ENCODE peak calls at places on chromosomes 13 and 19, in five cellular contexts. One of them, this sample, is unnamed.

GRCh38 chr13:32068255-32068654 is 36.7 kb downstream of the FRY start:
- DNase-seq in Calu3: no peak
- DNase-seq in fibroblast of lung: no peak
- DNase-seq in HFFc6: no peak
- DNase-seq in A549: no peak
- DNase-seq in this sample: no peak

GRCh38 chr19:2190848-2191455 is 27.2 kb downstream of the DOT1L start:
- DNase-seq in Calu3: no peak
- DNase-seq in fibroblast of lung: no peak
- DNase-seq in HFFc6: no peak
- DNase-seq in A549: no peak
- DNase-seq in this sample: no peak

GRCh38 chr19:4267101-4267900 is 11.8 kb upstream of the SHD start:
- DNase-seq in Calu3: peak
- DNase-seq in fibroblast of lung: peak
- DNase-seq in HFFc6: peak
- DNase-seq in A549: peak
- DNase-seq in this sample: peak

GRCh38 chr19:29663861-29664752 is 1.2 kb upstream of the PLEKHF1 start:
- DNase-seq in Calu3: no peak
- DNase-seq in fibroblast of lung: peak
- DNase-seq in HFFc6: peak
- DNase-seq in A549: no peak
- DNase-seq in this sample: no peak

GRCh38 chr13:40910324-40911050 is 108.6 kb downstream of the ELF1 start:
- DNase-seq in Calu3: no peak
- DNase-seq in fibroblast of lung: peak
- DNase-seq in HFFc6: peak
- DNase-seq in A549: no peak
- DNase-seq in this sample: no peak

GRCh38 chr13:107790360-107790759 is 425.0 kb downstream of the LIG4 start:
- DNase-seq in Calu3: no peak
- DNase-seq in fibroblast of lung: no peak
- DNase-seq in HFFc6: no peak
- DNase-seq in A549: no peak
- DNase-seq in this sample: no peak

GRCh38 chr13:97004096-97004876 is 10.0 kb upstream of the OXGR1 start:
- DNase-seq in Calu3: no peak
- DNase-seq in fibroblast of lung: peak
- DNase-seq in HFFc6: no peak
- DNase-seq in A549: no peak
- DNase-seq in this sample: no peak

GRCh38 chr19:14164724-14165493 is 28.5 kb upstream of the ASF1B start:
- DNase-seq in Calu3: no peak
- DNase-seq in fibroblast of lung: no peak
- DNase-seq in HFFc6: no peak
- DNase-seq in A549: no peak
- DNase-seq in this sample: no peak

GRCh38 chr19:32318884-32319520 is 26.4 kb upstream of the ZNF507 start:
- DNase-seq in Calu3: peak
- DNase-seq in fibroblast of lung: no peak
- DNase-seq in HFFc6: no peak
- DNase-seq in A549: peak
- DNase-seq in this sample: peak

GRCh38 chr13:23707674-23708073 is 137.5 kb downstream of the TNFRSF19 start:
- DNase-seq in Calu3: peak
- DNase-seq in fibroblast of lung: no peak
- DNase-seq in HFFc6: peak
- DNase-seq in A549: peak
- DNase-seq in this sample: no peak

GRCh38 chr13:21309542-21310172 is 133.2 kb downstream of the MRPL57 start:
- DNase-seq in Calu3: no peak
- DNase-seq in fibroblast of lung: no peak
- DNase-seq in HFFc6: no peak
- DNase-seq in A549: no peak
- DNase-seq in this sample: no peak

GRCh38 chr13:44331912-44332840 is 41.4 kb upstream of the SERP2 start:
- DNase-seq in Calu3: no peak
- DNase-seq in fibroblast of lung: peak
- DNase-seq in HFFc6: no peak
- DNase-seq in A549: no peak
- DNase-seq in this sample: no peak

GRCh38 chr13:67238277-67238859 is 8.2 kb upstream of the PCDH9 start:
- DNase-seq in Calu3: no peak
- DNase-seq in fibroblast of lung: peak
- DNase-seq in HFFc6: peak
- DNase-seq in A549: no peak
- DNase-seq in this sample: no peak

GRCh38 chr19:58326501-58326913 is 287 bp upstream of the ZSCAN22 start:
- DNase-seq in Calu3: no peak
- DNase-seq in fibroblast of lung: no peak
- DNase-seq in HFFc6: no peak
- DNase-seq in A549: no peak
- DNase-seq in this sample: no peak

GRCh38 chr13:42211704-42212103 is 60.2 kb upstream of the AKAP11 start:
- DNase-seq in Calu3: no peak
- DNase-seq in fibroblast of lung: peak
- DNase-seq in HFFc6: peak
- DNase-seq in A549: peak
- DNase-seq in this sample: no peak

GRCh38 chr13:47539317-47539716 is 461.8 kb downstream of the SUCLA2 start:
- DNase-seq in Calu3: no peak
- DNase-seq in fibroblast of lung: no peak
- DNase-seq in HFFc6: no peak
- DNase-seq in A549: no peak
- DNase-seq in this sample: no peak

GRCh38 chr19:18587962-18588610 is 512 bp upstream of the REX1BD start:
- DNase-seq in Calu3: no peak
- DNase-seq in fibroblast of lung: no peak
- DNase-seq in HFFc6: no peak
- DNase-seq in A549: no peak
- DNase-seq in this sample: no peak

GRCh38 chr19:6480843-6481415 is 658 bp downstream of the DENND1C start:
- DNase-seq in Calu3: no peak
- DNase-seq in fibroblast of lung: no peak
- DNase-seq in HFFc6: no peak
- DNase-seq in A549: no peak
- DNase-seq in this sample: no peak

GRCh38 chr13:33509642-33510229 is 224.2 kb upstream of the STARD13 start:
- DNase-seq in Calu3: peak
- DNase-seq in fibroblast of lung: peak
- DNase-seq in HFFc6: peak
- DNase-seq in A549: peak
- DNase-seq in this sample: peak

GRCh38 chr13:35987572-35988513 is 143.3 kb downstream of the DCLK1 start:
- DNase-seq in Calu3: no peak
- DNase-seq in fibroblast of lung: no peak
- DNase-seq in HFFc6: no peak
- DNase-seq in A549: no peak
- DNase-seq in this sample: no peak

GRCh38 chr13:53151692-53152421 is 123.2 kb downstream of the OLFM4 start:
- DNase-seq in Calu3: peak
- DNase-seq in fibroblast of lung: peak
- DNase-seq in HFFc6: no peak
- DNase-seq in A549: peak
- DNase-seq in this sample: peak

GRCh38 chr13:40666905-40667621 is 622 bp upstream of the FOXO1 start:
- DNase-seq in Calu3: peak
- DNase-seq in fibroblast of lung: no peak
- DNase-seq in HFFc6: no peak
- DNase-seq in A549: no peak
- DNase-seq in this sample: peak

GRCh38 chr19:18203408-18203862 is 407 bp downstream of the RAB3A start:
- DNase-seq in Calu3: no peak
- DNase-seq in fibroblast of lung: no peak
- DNase-seq in HFFc6: no peak
- DNase-seq in A549: no peak
- DNase-seq in this sample: peak

GRCh38 chr13:113651511-113652403 is 6.2 kb downstream of the ATP4B start:
- DNase-seq in Calu3: no peak
- DNase-seq in fibroblast of lung: no peak
- DNase-seq in HFFc6: no peak
- DNase-seq in A549: no peak
- DNase-seq in this sample: no peak

GRCh38 chr13:77325371-77325941 is 1.4 kb downstream of the MYCBP2 start:
- DNase-seq in Calu3: no peak
- DNase-seq in fibroblast of lung: peak
- DNase-seq in HFFc6: no peak
- DNase-seq in A549: no peak
- DNase-seq in this sample: no peak

GRCh38 chr19:11361037-11361770 is 6.0 kb downstream of the PLPPR2 start:
- DNase-seq in Calu3: no peak
- DNase-seq in fibroblast of lung: no peak
- DNase-seq in HFFc6: no peak
- DNase-seq in A549: no peak
- DNase-seq in this sample: peak

GRCh38 chr19:6109947-6110346 is 353 bp downstream of the RFX2 start:
- DNase-seq in Calu3: no peak
- DNase-seq in fibroblast of lung: no peak
- DNase-seq in HFFc6: no peak
- DNase-seq in A549: no peak
- DNase-seq in this sample: no peak

GRCh38 chr13:110306960-110307696 is at the start of the genes COL4A1 and COL4A2:
- DNase-seq in Calu3: no peak
- DNase-seq in fibroblast of lung: peak
- DNase-seq in HFFc6: no peak
- DNase-seq in A549: peak
- DNase-seq in this sample: peak

GRCh38 chr13:100987993-100988392 is 313.4 kb upstream of the TMTC4 start:
- DNase-seq in Calu3: no peak
- DNase-seq in fibroblast of lung: peak
- DNase-seq in HFFc6: no peak
- DNase-seq in A549: peak
- DNase-seq in this sample: peak
- TF ChIP-seq CTCF in Calu3: no peak
- TF ChIP-seq CTCF in fibroblast of lung: no peak
- TF ChIP-seq CTCF in HFFc6: peak
- TF ChIP-seq CTCF in A549: no peak
- TF ChIP-seq CTCF in this sample: no peak

GRCh38 chr13:98563071-98563470 is 13.8 kb downstream of the STK24 start:
- DNase-seq in Calu3: no peak
- DNase-seq in fibroblast of lung: no peak
- DNase-seq in HFFc6: no peak
- DNase-seq in A549: no peak
- DNase-seq in this sample: no peak

GRCh38 chr13:98556417-98556816 is 20.5 kb downstream of the STK24 start:
- DNase-seq in Calu3: no peak
- DNase-seq in fibroblast of lung: no peak
- DNase-seq in HFFc6: no peak
- DNase-seq in A549: no peak
- DNase-seq in this sample: no peak

GRCh38 chr13:98557934-98558630 is 18.8 kb downstream of the STK24 start:
- DNase-seq in Calu3: no peak
- DNase-seq in fibroblast of lung: peak
- DNase-seq in HFFc6: peak
- DNase-seq in A549: no peak
- DNase-seq in this sample: no peak

DNA sequence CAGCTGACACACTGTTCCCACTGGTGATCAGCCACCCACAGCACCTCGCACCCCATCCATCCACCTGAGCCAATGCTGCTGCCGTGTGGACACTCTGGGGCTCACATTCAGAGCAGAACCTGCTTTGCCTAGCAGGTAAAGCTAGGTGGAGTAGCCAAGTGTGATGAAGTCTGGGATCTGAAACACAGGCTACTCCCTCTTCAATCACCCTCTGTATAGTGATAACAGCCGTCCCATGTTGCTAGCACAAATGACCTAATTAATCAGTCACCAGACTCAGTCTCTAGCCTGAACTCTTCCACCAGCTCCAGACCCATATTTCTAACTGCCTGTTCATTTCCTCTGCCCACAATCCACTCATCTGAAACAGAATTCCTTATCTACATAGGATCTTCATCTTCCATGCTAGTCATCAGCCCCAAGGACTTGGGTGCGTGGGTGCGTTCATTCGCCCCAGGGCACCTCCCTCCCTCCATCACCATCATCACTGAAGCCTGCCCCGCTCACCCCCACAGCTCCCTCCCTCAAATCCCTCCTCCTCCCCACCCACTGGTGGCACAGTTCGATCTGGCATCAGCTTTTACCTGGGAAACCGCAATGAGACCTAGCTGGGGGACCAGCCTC is 19.8 kb downstream of the STK24 start:
- DNase-seq in Calu3: no peak
- DNase-seq in fibroblast of lung: peak
- DNase-seq in HFFc6: peak
- DNase-seq in A549: no peak
- DNase-seq in this sample: no peak
- TF ChIP-seq CTCF in Calu3: no peak
- TF ChIP-seq CTCF in fibroblast of lung: no peak
- TF ChIP-seq CTCF in HFFc6: no peak
- TF ChIP-seq CTCF in A549: no peak
- TF ChIP-seq CTCF in this sample: no peak

GRCh38 chr19:42081584-42082258 is 5.8 kb downstream of the ZNF574 start:
- DNase-seq in Calu3: peak
- DNase-seq in fibroblast of lung: peak
- DNase-seq in HFFc6: peak
- DNase-seq in A549: peak
- DNase-seq in this sample: no peak
- TF ChIP-seq CTCF in Calu3: peak
- TF ChIP-seq CTCF in fibroblast of lung: peak
- TF ChIP-seq CTCF in HFFc6: peak
- TF ChIP-seq CTCF in A549: peak
- TF ChIP-seq CTCF in this sample: no peak

GRCh38 chr13:37069597-37070103 is 10.2 kb upstream of the SUPT20H start:
- DNase-seq in Calu3: no peak
- DNase-seq in fibroblast of lung: no peak
- DNase-seq in HFFc6: no peak
- DNase-seq in A549: no peak
- DNase-seq in this sample: no peak

GRCh38 chr13:37070145-37070695 is 10.7 kb upstream of the SUPT20H start:
- DNase-seq in Calu3: no peak
- DNase-seq in fibroblast of lung: no peak
- DNase-seq in HFFc6: no peak
- DNase-seq in A549: no peak
- DNase-seq in this sample: no peak

GRCh38 chr13:37070956-37071355 is 11.5 kb upstream of the SUPT20H start:
- DNase-seq in Calu3: no peak
- DNase-seq in fibroblast of lung: peak
- DNase-seq in HFFc6: no peak
- DNase-seq in A549: no peak
- DNase-seq in this sample: no peak

GRCh38 chr13:37067874-37068273 is 8.4 kb upstream of the SUPT20H start:
- DNase-seq in Calu3: no peak
- DNase-seq in fibroblast of lung: no peak
- DNase-seq in HFFc6: no peak
- DNase-seq in A549: no peak
- DNase-seq in this sample: no peak

DNA sequence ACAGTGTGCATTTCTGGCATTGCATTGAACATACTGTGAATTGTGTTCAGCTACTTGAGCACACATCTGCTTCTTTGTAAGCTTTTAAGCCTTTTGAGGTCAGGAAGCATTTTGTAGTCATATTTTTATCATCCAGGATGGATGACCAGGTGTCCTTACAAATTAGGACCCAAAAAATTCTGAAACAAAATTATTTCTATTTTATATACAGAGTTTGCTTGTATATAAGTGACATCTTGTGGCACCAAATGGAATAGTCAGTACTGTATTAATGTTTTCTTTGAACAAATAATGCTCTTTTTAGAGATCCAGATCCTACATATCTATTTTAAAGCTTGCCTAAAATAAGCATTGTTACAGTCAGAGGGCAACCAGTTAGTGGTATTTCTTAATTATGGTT is 9.5 kb upstream of the SUPT20H start:
- DNase-seq in Calu3: no peak
- DNase-seq in fibroblast of lung: peak
- DNase-seq in HFFc6: peak
- DNase-seq in A549: peak
- DNase-seq in this sample: no peak
- TF ChIP-seq CTCF in Calu3: no peak
- TF ChIP-seq CTCF in fibroblast of lung: peak
- TF ChIP-seq CTCF in HFFc6: peak
- TF ChIP-seq CTCF in A549: no peak
- TF ChIP-seq CTCF in this sample: no peak

This sample was measured in endothelial cell.